ENCODE peak calls at places on chromosomes 11 and 22, in six cellular contexts. O, M, I, C, X and D are unnamed samples. For H3K4me1, the result is how much of the 10 kb centered on the place peaks cover.

GRCh38 chr22:22770280-22770871 is 117.2 kb upstream of the IGLL5 start:
- DNase-seq in O (peak), M (peak), I (no peak), C (no peak), X (no peak), D (peak)

GRCh38 chr11:11963842-11964773 is 44.3 kb downstream of the DKK3 start:
- DNase-seq in O (no peak), M (no peak), I (no peak), C (peak), X (no peak), D (no peak)

GRCh38 chr22:48342016-48342415 is 1485.7 kb downstream of the BRD1 start:
- DNase-seq in O (no peak), M (no peak), I (no peak), C (peak), X (no peak), D (no peak)

GRCh38 chr11:10455637-10456487 is 798 bp downstream of the AMPD3 start:
- DNase-seq in O (peak), M (peak), I (no peak), C (peak), X (peak), D (peak)

GRCh38 chr22:30212363-30212995 is 34.1 kb downstream of the LIF start:
- DNase-seq in O (peak), M (peak), I (peak), C (peak), X (no peak), D (peak)

GRCh38 chr11:132685174-132685611 is 847.1 kb downstream of the OPCML start:
- DNase-seq in O (no peak), M (peak), I (no peak), C (no peak), X (no peak), D (no peak)

GRCh38 chr11:70324354-70325115 is 54.0 kb downstream of the PPFIA1 start:
- DNase-seq in O (no peak), M (no peak), I (no peak), C (no peak), X (peak), D (no peak)

GRCh38 chr22:17969732-17970131 is 54.6 kb downstream of the MICAL3 start:
- DNase-seq in O (peak), M (peak), I (no peak), C (peak), X (peak), D (no peak)

GRCh38 chr22:43338766-43339345 is 4.3 kb downstream of the SCUBE1 start:
- DNase-seq in O (no peak), M (no peak), I (no peak), C (no peak), X (no peak), D (no peak)

GRCh38 chr22:30894371-30894740 is 74.2 kb downstream of the MORC2 start:
- DNase-seq in O (no peak), M (no peak), I (no peak), C (no peak), X (no peak), D (no peak)

GRCh38 chr11:43943931-43944751 is 1.7 kb downstream of the C11orf96 start:
- DNase-seq in O (no peak), M (peak), I (peak), C (peak), X (peak), D (no peak)

GRCh38 chr22:40345271-40345670 is 1.0 kb upstream of the ADSL start:
- DNase-seq in O (no peak), M (no peak), I (no peak), C (no peak), X (no peak), D (peak)

GRCh38 chr11:110858556-110858921 is 146.3 kb upstream of the ARHGAP20 start:
- DNase-seq in O (no peak), M (peak), I (no peak), C (no peak), X (no peak), D (peak)

GRCh38 chr11:99325807-99326206 is 305.1 kb downstream of the CNTN5 start:
- DNase-seq in O (peak), M (peak), I (no peak), C (no peak), X (no peak), D (no peak)

GRCh38 chr22:41469218-41469851 is 418 bp downstream of the ACO2 start:
- DNase-seq in O (no peak), M (peak), I (no peak), C (no peak), X (no peak), D (peak)

GRCh38 chr11:68838572-68838964 is 3.1 kb downstream of the CPT1A start:
- DNase-seq in O (no peak), M (peak), I (no peak), C (no peak), X (no peak), D (no peak)

DNA sequence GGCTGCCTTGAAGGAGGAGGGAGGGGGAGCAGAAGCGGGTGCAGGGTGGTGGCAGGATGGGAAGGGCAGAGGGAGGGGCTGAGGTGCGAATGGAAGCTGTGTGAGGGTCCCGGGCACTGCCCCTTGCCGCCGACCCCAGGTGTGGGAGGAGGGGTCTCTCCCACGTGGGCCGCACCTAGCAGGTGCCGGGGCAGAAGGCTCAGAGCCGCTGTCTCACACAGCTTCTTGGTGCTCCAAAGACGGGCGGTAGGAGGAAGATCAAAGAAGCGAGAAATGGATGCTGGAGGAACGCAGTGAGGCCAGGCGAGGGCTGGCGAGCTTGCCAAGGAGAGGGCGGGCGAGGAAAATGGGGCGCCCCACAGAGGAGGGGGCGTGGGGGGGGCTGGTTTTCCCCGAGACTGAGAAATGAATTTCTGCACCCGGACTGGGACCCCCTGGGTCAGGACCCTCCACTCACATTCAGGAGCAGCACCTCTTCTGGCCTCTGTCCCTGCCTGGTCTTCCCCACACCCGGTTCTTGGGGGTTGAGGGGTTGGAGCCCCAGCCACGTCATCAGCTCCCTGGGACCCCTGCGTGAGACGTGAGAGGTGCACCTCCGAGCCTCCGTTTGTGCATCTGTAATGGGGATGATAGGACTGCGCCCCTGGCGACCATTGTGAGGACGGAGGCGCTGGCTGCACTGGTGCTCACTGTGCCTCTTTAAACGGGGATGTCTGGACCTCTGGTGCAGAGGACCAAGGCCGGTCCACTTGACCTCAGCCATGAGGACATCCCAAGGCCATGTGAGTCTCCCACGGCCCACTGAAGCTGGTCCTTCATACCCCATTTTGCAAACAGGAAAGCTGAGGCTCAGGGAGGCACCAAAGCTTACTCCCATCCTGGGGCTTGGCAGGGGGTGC is 16.8 kb downstream of the LSP1 start:
- DNase-seq in O (peak), M (no peak), I (peak), C (peak), X (no peak), D (no peak)
- H3K4me1 ChIP-seq in O (under half), M (under half), I (under half), C (half or more), X (under half), D (under half)

DNA sequence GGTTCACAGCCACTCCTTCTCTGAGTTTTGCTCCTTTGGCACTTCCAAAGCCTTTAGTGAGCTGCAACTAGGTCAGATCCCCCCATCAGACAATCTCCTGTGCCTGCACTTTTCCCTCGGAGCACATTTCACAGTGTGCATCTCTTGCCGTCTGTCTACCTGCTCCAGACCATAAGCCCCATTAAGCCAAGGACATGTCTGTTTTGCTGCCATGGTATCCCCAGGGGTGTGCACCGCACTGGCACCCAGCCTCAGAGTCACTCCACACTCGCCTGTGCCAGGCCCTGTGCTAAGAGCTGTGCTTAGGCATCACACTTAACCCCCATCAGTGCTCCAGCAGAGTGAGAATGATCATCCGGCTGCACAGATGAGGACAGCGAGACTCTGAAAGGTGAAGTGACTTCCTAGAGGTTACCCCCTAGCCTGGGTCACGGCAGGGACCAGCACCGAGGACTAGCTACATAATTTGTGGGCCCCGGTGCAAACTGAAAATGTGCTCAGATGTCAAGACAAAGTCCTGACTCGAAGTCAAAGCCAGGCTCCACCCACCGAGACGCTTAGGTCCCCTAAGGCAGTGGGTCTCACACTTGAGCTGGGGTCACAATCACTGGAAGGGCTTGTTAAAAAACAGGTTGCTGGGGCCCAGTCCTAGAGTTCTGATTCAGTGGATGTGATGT is 33.9 kb downstream of the ARRB1 start:
- DNase-seq in O (no peak), M (no peak), I (no peak), C (no peak), X (no peak), D (no peak)
- H3K4me1 ChIP-seq in O (under half), M (under half), I (half or more), C (half or more), X (under half), D (half or more)

DNA sequence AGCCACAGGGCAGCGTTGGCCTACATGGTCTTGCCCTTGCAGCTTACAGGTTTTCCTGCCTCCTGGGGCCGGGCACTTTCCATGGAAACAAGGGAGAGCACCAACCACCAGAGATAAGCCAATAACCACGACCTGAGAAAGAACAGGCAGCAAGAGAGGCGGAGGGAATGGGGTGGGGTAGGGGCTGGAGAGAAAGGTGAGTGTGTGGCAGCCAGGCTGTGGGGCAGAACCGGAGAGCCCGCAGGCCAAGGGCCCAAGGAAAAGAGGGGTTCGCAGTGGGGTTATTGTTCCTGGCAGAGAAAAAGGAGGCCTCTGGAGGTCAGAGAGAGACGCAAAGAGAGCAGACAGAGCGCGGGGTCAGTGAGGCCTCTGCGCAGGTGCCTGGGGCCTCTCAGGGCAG is 33.2 kb downstream of the LRRC74B start:
- DNase-seq in O (no peak), M (no peak), I (no peak), C (no peak), X (no peak), D (no peak)
- H3K4me1 ChIP-seq in O (under half), M (under half), I (under half), C (under half), X (under half), D (under half)

GRCh38 chr11:128929991-128930390 is 12.7 kb downstream of the TP53AIP1 start:
- DNase-seq in O (no peak), M (peak), I (no peak), C (peak), X (peak), D (no peak)
- H3K4me1 ChIP-seq in O (under half), M (under half), I (under half), C (under half), X (half or more), D (under half)

GRCh38 chr11:19822531-19822930 is 109.9 kb downstream of the NAV2 start:
- DNase-seq in O (no peak), M (no peak), I (no peak), C (no peak), X (no peak), D (no peak)

GRCh38 chr11:19820100-19820499 is 107.5 kb downstream of the NAV2 start:
- DNase-seq in O (no peak), M (peak), I (peak), C (no peak), X (peak), D (no peak)

GRCh38 chr11:19819148-19819547 is 106.5 kb downstream of the NAV2 start:
- DNase-seq in O (no peak), M (no peak), I (peak), C (no peak), X (no peak), D (no peak)

GRCh38 chr11:19821412-19821875 is 108.8 kb downstream of the NAV2 start:
- DNase-seq in O (no peak), M (no peak), I (peak), C (no peak), X (no peak), D (no peak)

DNA sequence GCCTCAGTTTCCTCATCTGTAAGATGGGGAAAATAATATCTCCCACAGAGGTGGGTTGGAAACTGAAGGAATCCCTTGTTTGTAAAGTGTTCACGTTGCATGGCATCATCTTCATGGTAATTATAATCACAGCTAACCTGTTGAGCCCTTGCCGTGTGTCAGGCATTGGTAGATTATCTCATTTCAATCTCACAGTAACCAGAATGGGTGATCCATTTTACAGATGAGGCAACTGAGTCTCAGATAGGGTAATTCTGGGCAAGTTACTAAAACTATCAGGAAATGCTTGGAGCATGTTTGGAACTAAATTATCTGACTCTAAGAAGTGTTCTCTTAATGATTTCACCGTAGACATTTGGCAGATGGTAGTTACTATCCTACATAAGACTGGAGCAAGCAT is 109.4 kb downstream of the NAV2 start:
- DNase-seq in O (no peak), M (no peak), I (no peak), C (no peak), X (no peak), D (no peak)
- H3K4me1 ChIP-seq in O (under half), M (under half), I (under half), C (under half), X (under half), D (under half)

GRCh38 chr11:17828311-17828751 is 93.8 kb downstream of the KCNC1 start:
- DNase-seq in O (no peak), M (peak), I (no peak), C (no peak), X (no peak), D (peak)
- H3K4me1 ChIP-seq in O (under half), M (under half), I (under half), C (under half), X (under half), D (under half)

GRCh38 chr11:34585304-34585869 is 35.5 kb upstream of the EHF start:
- DNase-seq in O (no peak), M (no peak), I (no peak), C (no peak), X (no peak), D (no peak)

GRCh38 chr11:34585870-34586654 is 34.8 kb upstream of the EHF start:
- DNase-seq in O (peak), M (peak), I (no peak), C (no peak), X (peak), D (no peak)

GRCh38 chr11:34586655-34587281 is 34.1 kb upstream of the EHF start:
- DNase-seq in O (no peak), M (peak), I (no peak), C (no peak), X (peak), D (no peak)

GRCh38 chr11:34587282-34587677 is 33.6 kb upstream of the EHF start:
- DNase-seq in O (no peak), M (no peak), I (no peak), C (no peak), X (no peak), D (no peak)

DNA sequence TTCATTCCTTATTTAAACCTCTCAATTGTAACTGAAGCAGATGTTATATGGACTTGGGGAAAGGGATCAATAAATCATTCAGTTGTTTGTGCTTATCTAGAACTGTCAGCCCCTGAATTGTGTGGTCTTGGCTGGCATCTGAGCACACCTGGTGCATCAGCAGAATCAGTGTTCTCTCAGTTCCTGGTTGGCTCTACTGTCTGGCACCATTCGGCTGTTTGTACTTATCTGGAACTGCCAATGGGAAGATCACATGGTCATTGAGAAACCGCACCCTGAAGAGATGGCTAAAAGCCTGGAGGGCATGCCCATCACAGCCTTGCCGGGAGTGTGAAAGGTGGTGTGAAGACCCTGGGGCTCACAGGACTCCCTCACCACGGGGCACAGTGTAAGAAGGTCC is 37.1 kb upstream of the EHF start:
- DNase-seq in O (no peak), M (no peak), I (no peak), C (no peak), X (no peak), D (no peak)
- H3K4me1 ChIP-seq in O (under half), M (under half), I (under half), C (under half), X (under half), D (under half)

DNA sequence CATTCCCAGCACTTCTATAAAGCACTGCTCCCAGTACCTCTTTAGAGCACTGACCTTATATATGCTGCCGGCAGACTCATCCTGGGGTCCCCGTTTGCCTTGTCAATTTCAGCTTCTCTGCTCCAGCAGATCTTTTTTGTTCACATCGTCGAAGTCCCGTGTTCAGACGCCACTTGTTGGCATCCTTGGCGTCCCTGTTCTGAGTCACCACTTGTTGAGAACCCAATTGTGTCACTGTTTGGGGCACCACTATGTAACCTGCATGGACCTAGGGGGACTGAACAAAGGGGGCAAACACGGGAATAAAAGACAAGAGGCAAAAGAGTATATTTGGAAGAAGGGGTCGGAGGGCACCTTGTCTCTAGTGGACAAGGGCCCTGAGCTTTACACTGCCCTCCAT is 25.5 kb downstream of the OR10A6 start:
- DNase-seq in O (no peak), M (no peak), I (no peak), C (no peak), X (no peak), D (no peak)
- H3K4me1 ChIP-seq in O (under half), M (under half), I (under half), C (under half), X (under half), D (under half)

GRCh38 chr11:60818057-60818456 is 23.9 kb upstream of the CCDC86 start:
- DNase-seq in O (no peak), M (no peak), I (no peak), C (no peak), X (no peak), D (no peak)
- H3K4me1 ChIP-seq in O (under half), M (under half), I (under half), C (under half), X (under half), D (under half)